ENCODE peak calls at places on chromosomes 2 and 18, in nine cellular contexts. B, P, F, N, X, M, R, O and Q are unnamed samples.

GRCh38 chr2:239312081-239312501 is 88.7 kb downstream of the HDAC4 start:
- DNase-seq in X (no peak), M (no peak), O (no peak), B (peak; percentile 3), N (peak; percentile 57), R (no peak), P (no peak), F (no peak), Q (peak; percentile 64)

GRCh38 chr18:41972067-41973000 is 17.3 kb downstream of the PIK3C3 start:
- DNase-seq in M (no peak), B (no peak), O (no peak), P (no peak), X (no peak), R (no peak), N (no peak), F (no peak), Q (no peak)

GRCh38 chr2:45130758-45131157 is 121.5 kb upstream of the SIX2 start:
- DNase-seq in B (no peak), P (no peak), X (no peak), N (no peak), R (no peak), O (no peak), F (no peak), M (no peak), Q (no peak)

GRCh38 chr2:69805887-69806286 is 23.6 kb upstream of the GMCL1 start:
- DNase-seq in F (no peak), O (no peak), M (no peak), B (no peak), R (no peak), P (no peak), X (no peak), N (no peak), Q (no peak)

GRCh38 chr2:84477886-84478285 is 18.8 kb upstream of the SUCLG1 start:
- DNase-seq in O (no peak), R (no peak), X (no peak), B (no peak), N (no peak), F (no peak), M (no peak), P (no peak), Q (no peak)

GRCh38 chr18:62767321-62767720 is 52.0 kb downstream of the PHLPP1 start:
- DNase-seq in X (no peak), M (no peak), R (no peak), F (no peak), N (no peak), B (no peak), P (no peak), O (no peak), Q (no peak)

GRCh38 chr2:201880620-201881381 is 74.5 kb downstream of the CDK15 start:
- DNase-seq in X (no peak), F (no peak), N (no peak), M (no peak), R (no peak), P (no peak), O (no peak), B (no peak), Q (no peak)

GRCh38 chr2:146119586-146119985 is 1599.7 kb upstream of the ZEB2 start:
- DNase-seq in N (no peak), B (no peak), O (no peak), P (no peak), M (no peak), F (no peak), X (no peak), R (no peak), Q (no peak)

GRCh38 chr2:194264586-194264985 is 1392.4 kb upstream of the SLC39A10 start:
- DNase-seq in F (no peak), O (no peak), P (no peak), R (no peak), M (no peak), X (no peak), B (no peak), N (no peak), Q (no peak)

GRCh38 chr2:132255714-132256113 is 94.0 kb upstream of the ANKRD30BL start:
- DNase-seq in N (no peak), O (no peak), X (no peak), M (no peak), P (no peak), B (no peak), R (no peak), F (no peak), Q (no peak)

GRCh38 chr2:14134737-14135136 is 497.8 kb upstream of the LRATD1 start:
- DNase-seq in O (no peak), F (no peak), X (no peak), B (no peak), N (no peak), P (no peak), R (no peak), M (no peak), Q (no peak)

GRCh38 chr2:236526459-236527197 is 43.0 kb upstream of the ACKR3 start:
- DNase-seq in O (no peak), F (no peak), B (no peak), N (no peak), P (no peak), X (no peak), R (no peak), M (no peak), Q (no peak)

GRCh38 chr18:21853020-21853419 is 112.4 kb downstream of the MIB1 start:
- DNase-seq in P (no peak), O (peak; percentile 37), N (no peak), F (no peak), X (no peak), R (peak; percentile 87), M (no peak), B (no peak), Q (no peak)

GRCh38 chr18:44914028-44914427 is 233.3 kb downstream of the SETBP1 start:
- DNase-seq in P (no peak), F (no peak), B (no peak), R (no peak), O (no peak), X (no peak), N (no peak), M (no peak), Q (no peak)

GRCh38 chr2:40844353-40845277 is 392.7 kb upstream of the SLC8A1 start:
- DNase-seq in R (peak; percentile 14), B (no peak), F (no peak), O (no peak), X (no peak), M (no peak), N (no peak), P (no peak), Q (no peak)

DNA sequence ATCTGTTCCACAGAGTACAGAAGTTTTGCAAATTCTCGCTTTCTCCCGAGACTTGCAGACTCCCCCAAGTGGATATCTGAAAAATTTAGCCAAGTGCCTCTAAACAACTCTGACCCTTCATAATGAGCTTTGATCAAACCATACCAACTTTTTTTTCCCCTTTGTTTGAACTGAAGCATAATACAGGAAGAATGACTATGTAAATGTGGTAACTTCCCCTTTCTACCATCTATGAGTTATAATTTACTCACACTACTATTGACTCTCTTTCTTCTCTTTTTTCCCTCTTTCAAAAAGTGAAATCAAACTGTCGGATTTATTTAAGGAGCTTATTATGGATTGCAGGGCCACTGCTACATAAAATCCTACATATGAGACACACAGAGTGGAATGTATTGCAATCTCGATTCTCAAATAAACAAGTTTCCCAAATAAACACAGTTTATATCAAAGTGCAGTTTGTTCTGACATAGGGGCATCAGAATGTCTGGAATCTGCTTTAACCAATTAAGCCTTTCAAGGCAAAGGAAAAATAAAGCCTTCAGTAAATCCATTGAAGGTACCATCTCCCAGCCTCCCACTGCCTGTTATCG is 1.4 kb upstream of the ZNF804A start:
- DNase-seq in B (no peak), R (no peak), P (no peak), X (no peak), N (no peak), F (no peak), O (no peak), M (no peak), Q (no peak)
- TF ChIP-seq CTCF in B (no peak), R (no peak), P (peak; percentile 24), X (no peak), N (no peak), F (no peak), O (no peak), M (no peak), Q (no peak)

GRCh38 chr18:25614168-25614567 is 262.2 kb upstream of the ZNF521 start:
- DNase-seq in P (no peak), O (no peak), F (no peak), B (no peak), M (no peak), R (no peak), N (no peak), X (no peak), Q (no peak)
- TF ChIP-seq CTCF in P (no peak), O (no peak), F (no peak), B (no peak), M (no peak), R (peak; percentile 5), N (no peak), X (no peak), Q (no peak)

GRCh38 chr2:52416340-52416739 is 1351.3 kb upstream of the CHAC2 start:
- DNase-seq in F (no peak), O (no peak), X (no peak), P (no peak), N (no peak), R (no peak), M (no peak), B (no peak), Q (no peak)
- TF ChIP-seq CTCF in F (no peak), O (no peak), X (peak; percentile 51), P (no peak), N (peak; percentile 36), R (no peak), M (peak; percentile 68), B (peak; percentile 42), Q (peak; percentile 48)

DNA sequence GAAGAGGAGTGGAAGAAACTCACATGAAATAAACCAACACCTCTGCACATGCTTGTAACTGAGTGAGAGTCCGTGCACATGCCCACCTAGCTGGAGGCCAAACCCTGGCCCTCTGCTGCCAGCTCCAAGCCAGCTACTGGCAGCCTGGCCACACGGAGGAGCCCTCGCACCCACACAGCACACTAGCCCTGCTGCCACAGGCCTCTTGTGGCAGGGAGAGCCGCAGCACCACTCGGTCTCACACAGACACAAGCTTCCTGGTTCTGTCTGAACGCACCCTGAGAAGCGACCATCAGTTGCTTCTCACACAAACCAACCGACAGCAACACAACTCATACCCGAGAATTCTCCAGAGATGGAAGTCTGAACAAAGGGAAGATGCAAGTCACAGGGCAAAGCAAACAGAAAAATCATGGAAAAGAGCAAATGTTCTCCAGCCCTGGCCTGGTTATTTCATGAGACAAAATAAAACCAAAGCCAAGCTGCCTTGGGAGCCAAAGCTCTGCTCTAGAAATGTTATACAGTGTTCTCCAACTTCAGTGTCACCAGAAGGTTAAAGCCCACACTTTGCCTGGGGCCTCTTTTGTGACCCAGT is 65.1 kb downstream of the FBXO15 start:
- DNase-seq in O (peak; percentile 61), R (peak; percentile 70), X (peak; percentile 28), B (peak; percentile 30), F (peak; percentile 36), M (no peak), N (no peak), P (peak; percentile 8), Q (no peak)
- TF ChIP-seq CTCF in O (peak; percentile 50), R (peak; percentile 36), X (peak; percentile 54), B (peak; percentile 67), F (peak; percentile 27), M (peak; percentile 64), N (peak; percentile 34), P (peak; percentile 34), Q (peak; percentile 34)